ENCODE peak calls at places on chromosomes 16 and 17, in eight cellular contexts. X is lower lobe of right lung, P is adrenal gland, S is body of pancreas, A is fibroblast of lung, V is cardiac muscle cell, J is HCT116, Y is mammary epithelial cell. E is an unnamed sample.

GRCh38 chr17:44230139-44230695 is 10.7 kb upstream of the UBTF start:
- DNase-seq in X (no peak), P (no peak), S (no peak), A (no peak), V (no peak), J (no peak), Y (no peak), E (no peak)

GRCh38 chr17:33115957-33116680 is 124.5 kb downstream of the SPACA3 start:
- DNase-seq in X (no peak), P (no peak), S (no peak), A (no peak), V (peak; percentile 30), J (no peak), Y (no peak), E (no peak)

GRCh38 chr16:65384441-65384840 is 262.6 kb upstream of the CDH11 start:
- DNase-seq in X (no peak), P (no peak), S (no peak), A (peak; percentile 8), V (no peak), J (no peak), Y (no peak), E (no peak)

GRCh38 chr17:82204831-82205719 is 7.6 kb downstream of the CCDC57 start:
- DNase-seq in X (no peak), P (no peak), S (no peak), A (peak; percentile 80), V (no peak), J (no peak), Y (peak; percentile 82), E (peak; percentile 88)

GRCh38 chr17:57486978-57487377 is 230.7 kb downstream of the MSI2 start:
- DNase-seq in X (no peak), P (no peak), S (no peak), A (no peak), V (no peak), J (no peak), Y (peak; percentile 33), E (no peak)

GRCh38 chr17:39617446-39618251 is 9.1 kb upstream of the PPP1R1B start:
- DNase-seq in X (peak; percentile 80), P (peak; percentile 67), S (peak; percentile 84), A (peak; percentile 18), V (peak; percentile 57), J (no peak), Y (peak; percentile 48), E (peak; percentile 23)

GRCh38 chr16:86466695-86467406 is 43.5 kb upstream of the FOXF1 start:
- DNase-seq in X (no peak), P (no peak), S (no peak), A (peak; percentile 94), V (no peak), J (no peak), Y (no peak), E (no peak)

GRCh38 chr17:58822148-58823050 is 66.7 kb downstream of the PPM1E start:
- DNase-seq in X (no peak), P (peak; percentile 51), S (no peak), A (no peak), V (no peak), J (no peak), Y (no peak), E (peak; percentile 22)

GRCh38 chr16:26598061-26598460 is 468.7 kb upstream of the C16orf82 start:
- DNase-seq in X (no peak), P (no peak), S (no peak), A (no peak), V (no peak), J (peak; percentile 4), Y (no peak), E (peak; percentile 17)

GRCh38 chr17:65559802-65560627 is 1.4 kb downstream of the AXIN2 start:
- DNase-seq in X (peak; percentile 61), P (peak; percentile 61), S (no peak), A (peak; percentile 30), V (peak; percentile 76), J (no peak), Y (no peak), E (no peak)

GRCh38 chr16:72313903-72314302 is 141.9 kb upstream of the PMFBP1 start:
- DNase-seq in X (no peak), P (no peak), S (no peak), A (no peak), V (no peak), J (no peak), Y (no peak), E (no peak)

GRCh38 chr17:40530988-40531971 is 29.9 kb upstream of the TNS4 start:
- DNase-seq in X (no peak), P (no peak), S (no peak), A (no peak), V (no peak), J (no peak), Y (no peak), E (peak; percentile 41)

GRCh38 chr17:75516619-75517276 is 420 bp downstream of the TSEN54 start:
- DNase-seq in X (peak; percentile 67), P (peak; percentile 52), S (peak; percentile 23), A (peak; percentile 10), V (peak; percentile 74), J (no peak), Y (peak; percentile 7), E (no peak)

GRCh38 chr17:27244481-27245223 is 49.3 kb upstream of the WSB1 start:
- DNase-seq in X (peak; percentile 80), P (peak; percentile 70), S (peak; percentile 79), A (peak; percentile 88), V (no peak), J (no peak), Y (peak; percentile 90), E (peak; percentile 97)

GRCh38 chr17:3804503-3804931 is 3.5 kb upstream of the ITGAE start:
- DNase-seq in X (no peak), P (no peak), S (no peak), A (peak; percentile 78), V (no peak), J (no peak), Y (no peak), E (no peak)

GRCh38 chr17:15255713-15256454 is 9.2 kb downstream of the PMP22 start:
- DNase-seq in X (no peak), P (no peak), S (no peak), A (peak; percentile 89), V (no peak), J (no peak), Y (peak; percentile 50), E (no peak)

GRCh38 chr17:64507418-64507766 is 615 bp downstream of the CEP95 start:
- DNase-seq in X (no peak), P (no peak), S (peak; percentile 43), A (peak; percentile 79), V (peak; percentile 72), J (no peak), Y (peak; percentile 61), E (peak; percentile 69)
- TF ChIP-seq CTCF in X (peak; percentile 49), P (peak; percentile 53), S (peak; percentile 53), A (peak; percentile 57), V (peak; percentile 60), J (peak; percentile 45), Y (no peak), E (peak; percentile 40)

GRCh38 chr17:80264048-80264792 is 3.6 kb downstream of the RNF213 start:
- DNase-seq in X (peak; percentile 65), P (no peak), S (no peak), A (no peak), V (no peak), J (no peak), Y (no peak), E (no peak)
- H3K4me3 ChIP-seq in X (peak overlapping the region; percentile 99), P (peak overlapping the region; percentile 47), S (no peak overlapping the region), A (peak overlapping the region; percentile 91), V (no peak overlapping the region), J (no peak overlapping the region), Y (no peak overlapping the region), E (no peak overlapping the region)

GRCh38 chr16:10625595-10626357 is 45.4 kb upstream of the EMP2 start:
- DNase-seq in X (no peak), P (no peak), S (no peak), A (peak; percentile 51), V (no peak), J (no peak), Y (peak; percentile 16), E (peak; percentile 79)

GRCh38 chr16:10620120-10620519 is 39.7 kb upstream of the EMP2 start:
- DNase-seq in X (no peak), P (no peak), S (no peak), A (no peak), V (no peak), J (no peak), Y (no peak), E (no peak)

GRCh38 chr16:10623059-10623458 is 42.7 kb upstream of the EMP2 start:
- DNase-seq in X (no peak), P (no peak), S (no peak), A (no peak), V (no peak), J (no peak), Y (no peak), E (no peak)

GRCh38 chr16:10622036-10622921 is 41.9 kb upstream of the EMP2 start:
- DNase-seq in X (peak; percentile 72), P (no peak), S (no peak), A (no peak), V (peak; percentile 88), J (no peak), Y (no peak), E (no peak)

DNA sequence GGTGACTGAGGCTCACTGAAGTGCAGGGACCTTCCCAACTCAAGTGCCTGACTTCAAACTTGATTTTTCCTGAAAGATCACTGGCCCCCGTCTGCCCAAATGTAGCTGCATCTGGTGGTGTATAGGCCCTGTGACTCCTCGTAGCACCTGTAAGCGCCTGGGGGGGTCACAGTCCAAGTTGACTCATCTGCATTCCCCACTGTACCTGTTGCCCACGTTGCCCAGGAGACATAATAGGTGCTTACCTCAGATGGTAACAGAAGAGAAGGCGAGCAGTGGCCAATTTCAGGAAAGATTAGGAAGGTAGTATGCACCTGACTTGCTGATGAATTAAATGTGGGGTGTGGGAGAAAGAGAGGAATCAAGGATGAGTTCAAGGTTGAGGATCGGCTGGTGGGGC is 44.1 kb upstream of the EMP2 start:
- DNase-seq in X (peak; percentile 34), P (no peak), S (no peak), A (no peak), V (no peak), J (no peak), Y (peak; percentile 52), E (no peak)
- H3K27me3 ChIP-seq in X (no peaks in the 10 kb centered on the region), P (peaks cover 3% of the 10 kb centered on the region), S (no peaks in the 10 kb centered on the region), A (no peaks in the 10 kb centered on the region), V (no peaks in the 10 kb centered on the region), J (no peaks in the 10 kb centered on the region), Y (no peaks in the 10 kb centered on the region), E (no peaks in the 10 kb centered on the region)

GRCh38 chr17:42553866-42554249 is 1.1 kb downstream of the HSD17B1 start:
- DNase-seq in X (no peak), P (no peak), S (peak; percentile 31), A (no peak), V (no peak), J (no peak), Y (peak; percentile 62), E (peak; percentile 32)
- TF ChIP-seq CTCF in X (no peak), P (no peak), S (no peak), A (no peak), V (no peak), J (peak; percentile 20), Y (no peak), E (peak; percentile 44)

GRCh38 chr17:61847659-61848058 is 15.7 kb downstream of the BRIP1 start:
- DNase-seq in X (no peak), P (no peak), S (no peak), A (no peak), V (no peak), J (no peak), Y (no peak), E (no peak)
- H3K4me3 ChIP-seq in X (no peak overlapping the region), P (no peak overlapping the region), S (no peak overlapping the region), A (no peak overlapping the region), V (no peak overlapping the region), J (no peak overlapping the region), Y (no peak overlapping the region), E (no peak overlapping the region)